ENCODE peak calls at places on chromosome 7, in six cellular contexts. R is breast epithelium, D is psoas muscle, N is fibroblast of the aortic adventitia, A is H9, B is body of pancreas. L is an unnamed sample.

GRCh38 chr7:155377837-155378579 is 79.9 kb upstream of the EN2 start:
- DNase-seq in N (peak; percentile 18), R (no peak), D (peak; percentile 51), A (peak; percentile 57), B (peak; percentile 32), L (no peak)

GRCh38 chr7:93843260-93843659 is 47.3 kb downstream of the TFPI2 start:
- DNase-seq in N (peak; percentile 32), D (no peak), B (no peak), R (no peak), A (no peak), L (no peak)

GRCh38 chr7:29248713-29249382 is 54.3 kb downstream of the CHN2 start:
- DNase-seq in B (peak; percentile 74), D (no peak), A (no peak), R (no peak), N (no peak), L (no peak)

GRCh38 chr7:27162548-27162848 is 2.8 kb downstream of the HOXA9 start:
- DNase-seq in N (no peak), B (no peak), A (no peak), R (no peak), D (no peak), L (no peak)

GRCh38 chr7:36299223-36299760 is 90.4 kb upstream of the ANLN start:
- DNase-seq in A (no peak), D (no peak), N (no peak), R (no peak), B (no peak), L (no peak)

GRCh38 chr7:92200791-92201190 is 21.8 kb upstream of the LRRD1 start:
- DNase-seq in A (no peak), B (no peak), R (no peak), N (no peak), D (no peak), L (no peak)

GRCh38 chr7:121019018-121019417 is 30.5 kb downstream of the CPED1 start:
- DNase-seq in A (no peak), B (no peak), N (peak; percentile 79), D (no peak), R (no peak), L (no peak)

GRCh38 chr7:144672869-144673268 is 163.0 kb downstream of the TPK1 start:
- DNase-seq in N (no peak), A (no peak), D (no peak), R (no peak), B (no peak), L (no peak)

GRCh38 chr7:124702385-124702784 is 63.2 kb downstream of the GPR37 start:
- DNase-seq in A (no peak), D (no peak), N (peak; percentile 44), R (no peak), B (no peak), L (no peak)

GRCh38 chr7:40903872-40904271 is 769.1 kb downstream of the SUGCT start:
- DNase-seq in D (no peak), R (no peak), A (no peak), B (no peak), N (no peak), L (no peak)

GRCh38 chr7:24573554-24574338 is 494 bp downstream of the PALS2 start:
- DNase-seq in D (peak; percentile 50), N (peak; percentile 48), B (peak; percentile 55), A (peak; percentile 69), R (peak; percentile 51), L (peak; percentile 43)

GRCh38 chr7:123571187-123571586 is 13.6 kb upstream of the NDUFA5 start:
- DNase-seq in D (no peak), N (no peak), A (no peak), R (no peak), B (no peak), L (no peak)

GRCh38 chr7:49776994-49777393 is 3.6 kb downstream of the VWC2 start:
- DNase-seq in D (no peak), R (no peak), A (peak; percentile 74), N (no peak), B (no peak), L (peak; percentile 38)

GRCh38 chr7:40570218-40570617 is 435.4 kb downstream of the SUGCT start:
- DNase-seq in A (peak; percentile 38), D (no peak), N (no peak), B (no peak), R (no peak), L (no peak)

GRCh38 chr7:146791344-146792300 is 675.0 kb downstream of the CNTNAP2 start:
- DNase-seq in N (no peak), B (no peak), D (no peak), R (no peak), A (no peak), L (no peak)

GRCh38 chr7:137399827-137400823 is 56.6 kb upstream of the PTN start:
- DNase-seq in N (no peak), A (no peak), D (no peak), R (no peak), B (no peak), L (no peak)

GRCh38 chr7:56048245-56048644 is 3.0 kb downstream of the PSPH start:
- DNase-seq in A (no peak), R (no peak), B (no peak), D (no peak), N (no peak), L (no peak)

GRCh38 chr7:24862461-24862860 is 105.2 kb upstream of the GSDME start:
- DNase-seq in D (no peak), B (no peak), R (no peak), A (no peak), N (no peak), L (no peak)

GRCh38 chr7:41148521-41148951 is 554.4 kb downstream of the INHBA start:
- DNase-seq in N (peak; percentile 89), R (no peak), A (no peak), B (no peak), D (no peak), L (no peak)

GRCh38 chr7:120933475-120933874 is 17.1 kb upstream of the ING3 start:
- DNase-seq in N (no peak), A (no peak), R (no peak), D (no peak), B (no peak), L (no peak)

GRCh38 chr7:159036916-159037605 is 107.6 kb downstream of the VIPR2 start:
- DNase-seq in A (peak; percentile 53), N (no peak), B (no peak), D (no peak), R (no peak), L (no peak)

GRCh38 chr7:44261239-44261638 is 60.5 kb downstream of the YKT6 start:
- DNase-seq in B (no peak), N (no peak), D (no peak), A (no peak), R (no peak), L (no peak)

GRCh38 chr7:20224005-20224404 is 6.8 kb upstream of the MACC1 start:
- DNase-seq in D (no peak), N (no peak), R (no peak), A (no peak), B (no peak), L (no peak)

GRCh38 chr7:140899883-140900282 is 24.8 kb downstream of the BRAF start:
- DNase-seq in R (no peak), D (no peak), N (no peak), A (no peak), B (no peak), L (no peak)

GRCh38 chr7:40802497-40802896 is 667.7 kb downstream of the SUGCT start:
- DNase-seq in N (no peak), A (no peak), B (no peak), D (no peak), R (no peak), L (no peak)

GRCh38 chr7:45387837-45388236 is 186.3 kb upstream of the ADCY1 start:
- DNase-seq in N (no peak), A (no peak), B (no peak), R (no peak), D (no peak), L (no peak)

GRCh38 chr7:27175626-27176342 is 1.7 kb upstream of the HOXA10 start:
- DNase-seq in B (peak; percentile 10), R (peak; percentile 49), D (no peak), A (peak; percentile 55), N (no peak), L (no peak)

DNA sequence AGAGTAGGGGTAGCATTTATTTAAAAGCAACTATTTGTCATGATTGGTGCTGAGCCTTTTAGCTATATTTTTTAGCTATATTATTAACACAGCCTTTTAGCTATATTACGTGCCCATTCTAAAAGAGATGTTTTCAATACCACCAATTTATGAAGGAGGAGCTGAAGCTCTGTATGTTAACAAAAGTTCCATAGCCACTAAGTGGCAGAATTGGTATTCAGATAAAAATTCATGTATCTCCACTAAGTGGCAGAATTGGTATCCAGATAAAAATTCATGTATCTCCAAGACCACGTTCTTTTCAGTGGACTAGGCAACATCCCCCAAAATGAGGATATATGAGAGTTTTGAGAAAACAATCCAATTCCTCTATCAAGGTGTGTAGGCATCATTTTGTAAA is 268.6 kb downstream of the HGF start:
- DNase-seq in B (no peak), R (no peak), A (no peak), N (peak; percentile 80), D (no peak), L (no peak)
- TF ChIP-seq CTCF in B (no peak), R (no peak), A (no peak), N (peak; percentile 32), D (no peak), L (peak; percentile 40)

DNA sequence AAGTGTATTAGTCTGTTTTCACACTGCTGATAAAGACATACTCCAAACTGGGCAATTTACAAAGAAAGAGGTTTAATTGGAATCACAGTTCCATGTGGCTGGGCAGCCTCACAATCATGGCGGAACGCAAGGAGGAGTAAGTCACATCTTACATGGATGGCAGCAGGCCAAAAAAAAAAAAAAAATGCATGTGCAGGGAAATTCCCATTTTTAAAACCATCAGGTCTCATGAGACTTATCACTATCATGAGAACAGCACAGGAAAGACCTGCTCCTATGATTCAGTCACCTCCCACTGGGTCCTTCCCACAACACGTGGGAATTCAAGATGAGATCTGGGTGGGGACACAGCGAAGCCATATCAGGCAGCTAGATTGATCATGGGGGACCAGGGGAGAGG is 136.8 kb downstream of the EXOC4 start:
- DNase-seq in R (no peak), N (no peak), A (no peak), D (no peak), B (no peak), L (no peak)
- TF ChIP-seq CTCF in R (no peak), N (no peak), A (no peak), D (no peak), B (no peak), L (no peak)

GRCh38 chr7:100411101-100411500 is 17.4 kb downstream of the ZCWPW1 start:
- DNase-seq in A (no peak), D (no peak), R (no peak), B (no peak), N (no peak), L (no peak)

GRCh38 chr7:100401811-100402210 is 26.7 kb downstream of the ZCWPW1 start:
- DNase-seq in A (no peak), N (no peak), R (no peak), B (no peak), D (no peak), L (no peak)

GRCh38 chr7:100402241-100402640 is 26.3 kb downstream of the ZCWPW1 start:
- DNase-seq in A (no peak), N (no peak), D (no peak), R (no peak), B (no peak), L (no peak)

GRCh38 chr7:100406767-100407166 is 21.7 kb downstream of the ZCWPW1 start:
- DNase-seq in A (no peak), B (no peak), D (no peak), R (no peak), N (peak; percentile 85), L (no peak)

GRCh38 chr7:100407285-100408180 is 21.0 kb downstream of the ZCWPW1 start:
- DNase-seq in N (peak; percentile 88), D (no peak), A (peak; percentile 43), B (no peak), R (no peak), L (no peak)
- TF ChIP-seq CTCF in N (peak; percentile 80), D (peak; percentile 41), A (peak; percentile 82), B (peak; percentile 49), R (peak; percentile 48), L (peak; percentile 29)

GRCh38 chr7:108292541-108292940 is 162.4 kb upstream of the LAMB4 start:
- DNase-seq in N (peak; percentile 35), R (no peak), B (no peak), A (no peak), D (no peak), L (no peak)
- TF ChIP-seq CTCF in N (no peak), R (no peak), B (no peak), A (no peak), D (no peak), L (no peak)

L was measured in dorsolateral prefrontal cortex.